ENCODE peak calls at places on chromosomes 4 and X, in five cellular contexts. One of them, this sample, is unnamed.

GRCh38 chrX:12771445-12772069 is 19.7 kb upstream of the PRPS2 start:
- DNase-seq in activated CD4-positive, alpha-beta T cell treated with anti-CD3 and anti-CD28 coated beads, Interleukin-2, amount 10 ng/mL, durations not matched to agents 7 days and 5 days: peak
- DNase-seq in effector CD4-positive, alpha-beta T cell: peak
- DNase-seq in amygdala: peak
- DNase-seq in mucosa of gallbladder: peak
- DNase-seq in this sample: peak

GRCh38 chr4:1334579-1334895 is 12.5 kb upstream of the UVSSA start:
- DNase-seq in effector CD4-positive, alpha-beta T cell: no peak
- DNase-seq in amygdala: peak
- DNase-seq in mucosa of gallbladder: no peak
- DNase-seq in activated CD4-positive, alpha-beta T cell treated with anti-CD3 and anti-CD28 coated beads, Interleukin-2, amount 10 ng/mL, durations not matched to agents 7 days and 5 days: no peak
- DNase-seq in this sample: no peak

GRCh38 chr4:94304365-94304971 is 38.2 kb downstream of the HPGDS start:
- DNase-seq in amygdala: peak
- DNase-seq in activated CD4-positive, alpha-beta T cell treated with anti-CD3 and anti-CD28 coated beads, Interleukin-2, amount 10 ng/mL, durations not matched to agents 7 days and 5 days: peak
- DNase-seq in mucosa of gallbladder: no peak
- DNase-seq in effector CD4-positive, alpha-beta T cell: no peak
- DNase-seq in this sample: peak

GRCh38 chr4:40228497-40229365 is 31.9 kb downstream of the RHOH start:
- DNase-seq in activated CD4-positive, alpha-beta T cell treated with anti-CD3 and anti-CD28 coated beads, Interleukin-2, amount 10 ng/mL, durations not matched to agents 7 days and 5 days: no peak
- DNase-seq in effector CD4-positive, alpha-beta T cell: no peak
- DNase-seq in amygdala: no peak
- DNase-seq in mucosa of gallbladder: no peak
- DNase-seq in this sample: no peak

GRCh38 chr4:176333076-176333475 is 13.3 kb downstream of the SPCS3 start:
- DNase-seq in effector CD4-positive, alpha-beta T cell: no peak
- DNase-seq in activated CD4-positive, alpha-beta T cell treated with anti-CD3 and anti-CD28 coated beads, Interleukin-2, amount 10 ng/mL, durations not matched to agents 7 days and 5 days: no peak
- DNase-seq in amygdala: no peak
- DNase-seq in mucosa of gallbladder: no peak
- DNase-seq in this sample: no peak

GRCh38 chr4:48141048-48141447 is 7.0 kb upstream of the TXK start:
- DNase-seq in amygdala: no peak
- DNase-seq in mucosa of gallbladder: no peak
- DNase-seq in effector CD4-positive, alpha-beta T cell: no peak
- DNase-seq in activated CD4-positive, alpha-beta T cell treated with anti-CD3 and anti-CD28 coated beads, Interleukin-2, amount 10 ng/mL, durations not matched to agents 7 days and 5 days: no peak
- DNase-seq in this sample: no peak

GRCh38 chrX:110401142-110401541 is 42.5 kb downstream of the RTL9 start:
- DNase-seq in effector CD4-positive, alpha-beta T cell: no peak
- DNase-seq in activated CD4-positive, alpha-beta T cell treated with anti-CD3 and anti-CD28 coated beads, Interleukin-2, amount 10 ng/mL, durations not matched to agents 7 days and 5 days: no peak
- DNase-seq in mucosa of gallbladder: no peak
- DNase-seq in amygdala: no peak
- DNase-seq in this sample: no peak

GRCh38 chr4:137543198-137543597 is 10.9 kb upstream of the PCDH18 start:
- DNase-seq in amygdala: no peak
- DNase-seq in mucosa of gallbladder: no peak
- DNase-seq in activated CD4-positive, alpha-beta T cell treated with anti-CD3 and anti-CD28 coated beads, Interleukin-2, amount 10 ng/mL, durations not matched to agents 7 days and 5 days: no peak
- DNase-seq in effector CD4-positive, alpha-beta T cell: no peak
- DNase-seq in this sample: no peak

GRCh38 chrX:24410514-24411189 is 50.2 kb downstream of the SUPT20HL1 start:
- DNase-seq in mucosa of gallbladder: no peak
- DNase-seq in amygdala: no peak
- DNase-seq in effector CD4-positive, alpha-beta T cell: no peak
- DNase-seq in activated CD4-positive, alpha-beta T cell treated with anti-CD3 and anti-CD28 coated beads, Interleukin-2, amount 10 ng/mL, durations not matched to agents 7 days and 5 days: no peak
- DNase-seq in this sample: no peak

GRCh38 chr4:10033191-10033881 is 12.0 kb upstream of the SLC2A9 start:
- DNase-seq in activated CD4-positive, alpha-beta T cell treated with anti-CD3 and anti-CD28 coated beads, Interleukin-2, amount 10 ng/mL, durations not matched to agents 7 days and 5 days: no peak
- DNase-seq in effector CD4-positive, alpha-beta T cell: no peak
- DNase-seq in amygdala: peak
- DNase-seq in mucosa of gallbladder: no peak
- DNase-seq in this sample: no peak

GRCh38 chrX:17525266-17525665 is 150.3 kb downstream of the NHS start:
- DNase-seq in mucosa of gallbladder: no peak
- DNase-seq in activated CD4-positive, alpha-beta T cell treated with anti-CD3 and anti-CD28 coated beads, Interleukin-2, amount 10 ng/mL, durations not matched to agents 7 days and 5 days: no peak
- DNase-seq in amygdala: no peak
- DNase-seq in effector CD4-positive, alpha-beta T cell: no peak
- DNase-seq in this sample: no peak

GRCh38 chr4:1810765-1811164 is 17.7 kb downstream of the FGFR3 start:
- DNase-seq in amygdala: no peak
- DNase-seq in activated CD4-positive, alpha-beta T cell treated with anti-CD3 and anti-CD28 coated beads, Interleukin-2, amount 10 ng/mL, durations not matched to agents 7 days and 5 days: no peak
- DNase-seq in mucosa of gallbladder: no peak
- DNase-seq in effector CD4-positive, alpha-beta T cell: no peak
- DNase-seq in this sample: no peak

GRCh38 chr4:10153161-10153560 is 36.6 kb upstream of the WDR1 start:
- DNase-seq in mucosa of gallbladder: no peak
- DNase-seq in effector CD4-positive, alpha-beta T cell: no peak
- DNase-seq in activated CD4-positive, alpha-beta T cell treated with anti-CD3 and anti-CD28 coated beads, Interleukin-2, amount 10 ng/mL, durations not matched to agents 7 days and 5 days: no peak
- DNase-seq in amygdala: no peak
- DNase-seq in this sample: no peak

GRCh38 chrX:18425199-18426003 is at the start of gene CDKL5:
- DNase-seq in effector CD4-positive, alpha-beta T cell: peak
- DNase-seq in amygdala: peak
- DNase-seq in activated CD4-positive, alpha-beta T cell treated with anti-CD3 and anti-CD28 coated beads, Interleukin-2, amount 10 ng/mL, durations not matched to agents 7 days and 5 days: peak
- DNase-seq in mucosa of gallbladder: peak
- DNase-seq in this sample: peak

GRCh38 chr4:27215421-27215820 is 354.8 kb downstream of the STIM2 start:
- DNase-seq in activated CD4-positive, alpha-beta T cell treated with anti-CD3 and anti-CD28 coated beads, Interleukin-2, amount 10 ng/mL, durations not matched to agents 7 days and 5 days: no peak
- DNase-seq in mucosa of gallbladder: no peak
- DNase-seq in amygdala: no peak
- DNase-seq in effector CD4-positive, alpha-beta T cell: no peak
- DNase-seq in this sample: no peak

GRCh38 chr4:118034061-118034785 is at the start of gene NDST3:
- DNase-seq in mucosa of gallbladder: peak
- DNase-seq in activated CD4-positive, alpha-beta T cell treated with anti-CD3 and anti-CD28 coated beads, Interleukin-2, amount 10 ng/mL, durations not matched to agents 7 days and 5 days: peak
- DNase-seq in effector CD4-positive, alpha-beta T cell: no peak
- DNase-seq in amygdala: peak
- DNase-seq in this sample: peak

GRCh38 chr4:150501019-150501727 is 80.8 kb upstream of the MAB21L2 start:
- DNase-seq in mucosa of gallbladder: no peak
- DNase-seq in activated CD4-positive, alpha-beta T cell treated with anti-CD3 and anti-CD28 coated beads, Interleukin-2, amount 10 ng/mL, durations not matched to agents 7 days and 5 days: no peak
- DNase-seq in effector CD4-positive, alpha-beta T cell: no peak
- DNase-seq in amygdala: no peak
- DNase-seq in this sample: no peak

GRCh38 chr4:81069706-81070331 is 39.3 kb downstream of the BMP3 start:
- DNase-seq in mucosa of gallbladder: peak
- DNase-seq in amygdala: peak
- DNase-seq in effector CD4-positive, alpha-beta T cell: peak
- DNase-seq in activated CD4-positive, alpha-beta T cell treated with anti-CD3 and anti-CD28 coated beads, Interleukin-2, amount 10 ng/mL, durations not matched to agents 7 days and 5 days: peak
- DNase-seq in this sample: peak

GRCh38 chr4:68654946-68655721 is 15.3 kb downstream of the UGT2B15 start:
- DNase-seq in amygdala: no peak
- DNase-seq in mucosa of gallbladder: no peak
- DNase-seq in activated CD4-positive, alpha-beta T cell treated with anti-CD3 and anti-CD28 coated beads, Interleukin-2, amount 10 ng/mL, durations not matched to agents 7 days and 5 days: no peak
- DNase-seq in effector CD4-positive, alpha-beta T cell: no peak
- DNase-seq in this sample: no peak

GRCh38 chr4:14583752-14584151 is 418.5 kb upstream of the CPEB2 start:
- DNase-seq in activated CD4-positive, alpha-beta T cell treated with anti-CD3 and anti-CD28 coated beads, Interleukin-2, amount 10 ng/mL, durations not matched to agents 7 days and 5 days: no peak
- DNase-seq in effector CD4-positive, alpha-beta T cell: no peak
- DNase-seq in amygdala: no peak
- DNase-seq in mucosa of gallbladder: no peak
- DNase-seq in this sample: no peak

GRCh38 chr4:34723606-34724005 is 1520.7 kb downstream of the ARAP2 start:
- DNase-seq in mucosa of gallbladder: no peak
- DNase-seq in amygdala: no peak
- DNase-seq in activated CD4-positive, alpha-beta T cell treated with anti-CD3 and anti-CD28 coated beads, Interleukin-2, amount 10 ng/mL, durations not matched to agents 7 days and 5 days: no peak
- DNase-seq in effector CD4-positive, alpha-beta T cell: no peak
- DNase-seq in this sample: no peak

GRCh38 chr4:21780158-21780557 is 168.4 kb downstream of the KCNIP4 start:
- DNase-seq in mucosa of gallbladder: no peak
- DNase-seq in effector CD4-positive, alpha-beta T cell: no peak
- DNase-seq in activated CD4-positive, alpha-beta T cell treated with anti-CD3 and anti-CD28 coated beads, Interleukin-2, amount 10 ng/mL, durations not matched to agents 7 days and 5 days: no peak
- DNase-seq in amygdala: no peak
- DNase-seq in this sample: peak

GRCh38 chrX:57367649-57368048 is 81.1 kb downstream of the FAAH2 start:
- DNase-seq in activated CD4-positive, alpha-beta T cell treated with anti-CD3 and anti-CD28 coated beads, Interleukin-2, amount 10 ng/mL, durations not matched to agents 7 days and 5 days: no peak
- DNase-seq in effector CD4-positive, alpha-beta T cell: no peak
- DNase-seq in amygdala: peak
- DNase-seq in mucosa of gallbladder: no peak
- DNase-seq in this sample: no peak

GRCh38 chr4:87872043-87872442 is 39.3 kb downstream of the MEPE start:
- DNase-seq in activated CD4-positive, alpha-beta T cell treated with anti-CD3 and anti-CD28 coated beads, Interleukin-2, amount 10 ng/mL, durations not matched to agents 7 days and 5 days: no peak
- DNase-seq in mucosa of gallbladder: no peak
- DNase-seq in effector CD4-positive, alpha-beta T cell: no peak
- DNase-seq in amygdala: no peak
- DNase-seq in this sample: no peak

GRCh38 chr4:10656988-10657387 is 27.6 kb downstream of the CLNK start:
- DNase-seq in mucosa of gallbladder: no peak
- DNase-seq in effector CD4-positive, alpha-beta T cell: no peak
- DNase-seq in amygdala: no peak
- DNase-seq in activated CD4-positive, alpha-beta T cell treated with anti-CD3 and anti-CD28 coated beads, Interleukin-2, amount 10 ng/mL, durations not matched to agents 7 days and 5 days: no peak
- DNase-seq in this sample: peak

GRCh38 chr4:5385741-5386251 is 322.6 kb downstream of the EVC2 start:
- DNase-seq in mucosa of gallbladder: no peak
- DNase-seq in activated CD4-positive, alpha-beta T cell treated with anti-CD3 and anti-CD28 coated beads, Interleukin-2, amount 10 ng/mL, durations not matched to agents 7 days and 5 days: no peak
- DNase-seq in amygdala: no peak
- DNase-seq in effector CD4-positive, alpha-beta T cell: no peak
- DNase-seq in this sample: no peak

GRCh38 chrX:100625985-100626491 is 10.6 kb downstream of the TSPAN6 start:
- DNase-seq in mucosa of gallbladder: no peak
- DNase-seq in activated CD4-positive, alpha-beta T cell treated with anti-CD3 and anti-CD28 coated beads, Interleukin-2, amount 10 ng/mL, durations not matched to agents 7 days and 5 days: peak
- DNase-seq in amygdala: no peak
- DNase-seq in effector CD4-positive, alpha-beta T cell: no peak
- DNase-seq in this sample: no peak

GRCh38 chr4:2860391-2861348 is 17.0 kb downstream of the ADD1 start:
- DNase-seq in effector CD4-positive, alpha-beta T cell: no peak
- DNase-seq in activated CD4-positive, alpha-beta T cell treated with anti-CD3 and anti-CD28 coated beads, Interleukin-2, amount 10 ng/mL, durations not matched to agents 7 days and 5 days: no peak
- DNase-seq in mucosa of gallbladder: no peak
- DNase-seq in amygdala: no peak
- DNase-seq in this sample: no peak

GRCh38 chr4:111781611-111782010 is 363.6 kb upstream of the FAM241A start:
- DNase-seq in amygdala: no peak
- DNase-seq in mucosa of gallbladder: no peak
- DNase-seq in effector CD4-positive, alpha-beta T cell: no peak
- DNase-seq in activated CD4-positive, alpha-beta T cell treated with anti-CD3 and anti-CD28 coated beads, Interleukin-2, amount 10 ng/mL, durations not matched to agents 7 days and 5 days: no peak
- DNase-seq in this sample: no peak

GRCh38 chr4:139951051-139951450 is 202.9 kb downstream of the MAML3 start:
- DNase-seq in activated CD4-positive, alpha-beta T cell treated with anti-CD3 and anti-CD28 coated beads, Interleukin-2, amount 10 ng/mL, durations not matched to agents 7 days and 5 days: peak
- DNase-seq in amygdala: no peak
- DNase-seq in mucosa of gallbladder: no peak
- DNase-seq in effector CD4-positive, alpha-beta T cell: no peak
- DNase-seq in this sample: no peak

This sample was measured in Calu3.